ENCODE peak calls at places on chromosomes 4 and X, in four cellular contexts. V is SJCRH30, Y is WERI-Rb-1, P is astrocyte. X is an unnamed sample.

GRCh38 chrX:43589735-43590515 is 66.2 kb upstream of the MAOA start:
- DNase-seq in V (no peak), Y (no peak), P (no peak), X (no peak)

GRCh38 chr4:7828011-7828720 is 111.5 kb downstream of the AFAP1 start:
- DNase-seq in V (peak), Y (no peak), P (peak), X (peak)

GRCh38 chr4:112130903-112131302 is 14.4 kb upstream of the FAM241A start:
- DNase-seq in V (no peak), Y (no peak), P (peak), X (no peak)

GRCh38 chrX:96909291-96909690 is 25.6 kb downstream of the RPA4 start:
- DNase-seq in V (no peak), Y (no peak), P (peak), X (no peak)

GRCh38 chrX:56798866-56799864 is 70.1 kb downstream of the NBDY start:
- DNase-seq in V (no peak), Y (peak), P (no peak), X (peak)

GRCh38 chr4:21655100-21655499 is 293.5 kb downstream of the KCNIP4 start:
- DNase-seq in V (no peak), Y (peak), P (no peak), X (no peak)

GRCh38 chr4:16785800-16786527 is 112.5 kb downstream of the LDB2 start:
- DNase-seq in V (no peak), Y (peak), P (peak), X (no peak)

GRCh38 chrX:107483976-107484726 is 34.7 kb downstream of the FRMPD3 start:
- DNase-seq in V (peak), Y (peak), P (peak), X (peak)

GRCh38 chr4:104491396-104491821 is 3.3 kb downstream of the CXXC4 start:
- DNase-seq in V (peak), Y (peak), P (peak), X (peak)

GRCh38 chr4:115119804-115120352 is 6.5 kb upstream of the NDST4 start:
- DNase-seq in V (peak), Y (no peak), P (no peak), X (no peak)

GRCh38 chrX:93695981-93696380 is 22.0 kb downstream of the FAM133A start:
- DNase-seq in V (no peak), Y (no peak), P (no peak), X (no peak)

GRCh38 chrX:19613645-19614323 is 98.5 kb upstream of the MAP3K15 start:
- DNase-seq in V (no peak), Y (no peak), P (no peak), X (no peak)

GRCh38 chr4:127782025-127782274 is 172 bp upstream of the HSPA4L start:
- DNase-seq in V (peak), Y (peak), P (peak), X (peak)

GRCh38 chr4:169014581-169014980 is 4.5 kb upstream of the CBR4 start:
- DNase-seq in V (no peak), Y (no peak), P (no peak), X (no peak)

GRCh38 chr4:124135409-124135813 is 577.1 kb downstream of the ANKRD50 start:
- DNase-seq in V (peak), Y (no peak), P (peak), X (no peak)

GRCh38 chr4:124133753-124134152 is 578.8 kb downstream of the ANKRD50 start:
- DNase-seq in V (no peak), Y (no peak), P (no peak), X (no peak)

DNA sequence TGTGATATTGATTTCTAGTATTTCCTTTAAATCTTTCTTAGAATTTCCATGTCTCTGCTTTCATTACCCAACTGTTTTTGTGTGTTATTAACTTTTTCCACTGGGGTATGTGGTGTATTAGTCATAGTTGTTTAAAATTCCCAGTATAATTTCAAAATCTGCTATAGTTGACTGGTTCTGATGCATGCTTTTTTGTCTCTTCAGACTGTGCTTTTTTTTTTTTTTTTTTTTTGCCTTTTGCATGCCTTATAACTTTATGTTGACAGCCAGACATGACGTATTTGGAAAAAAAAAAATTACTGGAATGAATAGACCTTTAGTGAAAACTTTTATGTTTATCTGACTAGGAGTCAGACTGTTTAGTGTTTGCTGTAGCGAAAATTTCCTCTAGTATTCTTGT is 580.4 kb downstream of the ANKRD50 start:
- DNase-seq in V (no peak), Y (no peak), P (peak), X (no peak)
- H3K27ac ChIP-seq in V (no peak), Y (no peak), P (no peak), X (no peak)

DNA sequence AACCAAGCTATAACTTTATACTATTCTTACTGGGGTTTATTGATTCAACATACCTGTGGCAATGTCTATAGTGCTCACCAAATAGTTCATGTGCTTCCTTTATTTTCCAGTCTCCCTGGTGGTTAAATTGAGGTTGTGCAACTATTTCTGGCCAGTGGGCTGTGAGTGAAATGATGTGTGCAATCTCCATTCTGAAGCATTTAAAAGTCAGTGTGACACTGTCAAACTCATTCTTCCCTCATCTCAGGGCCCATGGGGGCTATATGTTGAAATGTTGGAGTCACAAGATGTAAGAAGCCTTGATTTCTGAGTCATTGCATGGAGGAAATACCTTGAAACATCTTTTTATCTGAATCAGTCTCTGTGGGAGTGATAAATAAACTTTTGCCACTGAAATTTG is 414.3 kb upstream of the RPS6KA3 start:
- DNase-seq in V (no peak), Y (no peak), P (no peak), X (no peak)
- H3K27ac ChIP-seq in V (no peak), Y (no peak), P (no peak), X (no peak)

GRCh38 chrX:134324359-134324758 is 87.4 kb downstream of the CCDC160 start:
- DNase-seq in V (no peak), Y (no peak), P (no peak), X (no peak)
- H3K27ac ChIP-seq in V (no peak), Y (no peak), P (no peak), X (no peak)

DNA sequence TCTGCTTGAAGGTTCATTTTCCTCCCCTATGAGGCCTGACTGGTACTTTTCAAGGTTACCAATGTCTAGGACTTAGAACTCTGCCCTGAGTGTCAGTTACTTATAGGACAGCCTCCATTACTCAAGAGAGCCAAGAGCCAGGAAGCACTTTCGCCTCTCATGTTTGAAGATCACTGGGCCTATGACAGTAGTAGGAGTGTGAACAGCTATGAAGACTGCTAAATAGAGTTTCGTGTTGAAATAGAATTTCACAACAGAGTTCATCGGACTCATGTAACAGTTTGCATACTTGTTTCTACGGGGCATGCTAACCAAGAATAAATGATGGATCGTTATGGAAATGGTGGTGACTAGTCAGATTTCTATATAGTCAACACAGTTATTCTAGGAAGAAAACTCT is 97.8 kb upstream of the GPC4 start:
- DNase-seq in V (no peak), Y (no peak), P (no peak), X (no peak)
- H3K27ac ChIP-seq in V (no peak), Y (no peak), P (no peak), X (no peak)

GRCh38 chr4:108013955-108014354 is 24.3 kb downstream of the HADH start:
- DNase-seq in V (no peak), Y (no peak), P (no peak), X (no peak)

GRCh38 chr4:108018884-108019187 is 29.1 kb downstream of the HADH start:
- DNase-seq in V (no peak), Y (no peak), P (no peak), X (no peak)

GRCh38 chr4:108013332-108013731 is 23.6 kb downstream of the HADH start:
- DNase-seq in V (no peak), Y (no peak), P (no peak), X (no peak)

DNA sequence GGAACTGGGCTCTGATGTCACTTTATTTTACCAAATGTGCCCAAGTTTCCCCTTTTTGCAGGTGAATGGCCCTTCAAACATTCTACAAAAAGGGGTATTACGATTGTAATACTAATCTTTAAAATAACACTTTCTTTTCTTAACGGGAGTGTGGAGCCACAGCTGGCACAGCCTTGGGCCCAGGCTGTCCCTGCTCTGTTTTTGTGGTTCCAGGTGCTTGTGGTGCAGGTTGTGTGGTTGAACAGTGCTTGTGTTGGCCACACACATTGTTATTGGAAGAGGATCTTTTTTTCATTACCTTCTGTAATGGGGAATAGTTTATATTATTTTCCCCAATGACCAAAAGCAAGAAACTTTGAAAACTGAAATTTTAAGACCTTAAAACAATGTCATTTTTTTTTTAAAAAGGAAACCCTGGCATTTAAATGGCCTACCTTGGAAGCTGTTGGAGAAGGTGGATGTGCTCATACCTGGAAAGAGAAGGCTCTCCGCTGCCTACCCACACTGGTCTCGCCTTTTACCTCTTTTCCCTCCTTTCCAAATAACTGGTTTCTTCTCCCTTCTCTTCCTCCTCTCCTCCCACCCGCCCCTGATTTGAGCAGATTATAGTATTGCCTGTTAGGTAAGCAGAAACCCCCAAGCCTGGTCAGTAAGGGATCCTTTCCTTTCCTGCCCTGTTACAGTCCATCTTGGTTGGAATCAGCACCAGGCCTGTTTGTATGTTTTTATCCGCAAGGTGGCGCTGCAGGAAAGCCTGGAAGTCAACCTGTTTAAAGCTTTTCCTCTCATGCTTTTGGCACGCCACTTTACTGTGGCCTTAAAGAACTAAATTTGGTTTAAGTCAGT is 28.6 kb downstream of the HADH start:
- DNase-seq in V (peak), Y (peak), P (peak), X (peak)
- H3K27ac ChIP-seq in V (no peak), Y (peak), P (no peak), X (no peak)

GRCh38 chrX:45508459-45508858 is 307.8 kb upstream of the DIPK2B start:
- DNase-seq in V (no peak), Y (no peak), P (peak), X (no peak)

GRCh38 chrX:45502396-45502795 is 301.7 kb upstream of the DIPK2B start:
- DNase-seq in V (no peak), Y (no peak), P (no peak), X (no peak)

GRCh38 chrX:45505214-45505613 is 304.5 kb upstream of the DIPK2B start:
- DNase-seq in V (peak), Y (no peak), P (peak), X (no peak)

GRCh38 chrX:45506149-45506768 is 305.6 kb upstream of the DIPK2B start:
- DNase-seq in V (no peak), Y (no peak), P (no peak), X (no peak)
- H3K27ac ChIP-seq in V (no peak), Y (no peak), P (peak), X (no peak)

DNA sequence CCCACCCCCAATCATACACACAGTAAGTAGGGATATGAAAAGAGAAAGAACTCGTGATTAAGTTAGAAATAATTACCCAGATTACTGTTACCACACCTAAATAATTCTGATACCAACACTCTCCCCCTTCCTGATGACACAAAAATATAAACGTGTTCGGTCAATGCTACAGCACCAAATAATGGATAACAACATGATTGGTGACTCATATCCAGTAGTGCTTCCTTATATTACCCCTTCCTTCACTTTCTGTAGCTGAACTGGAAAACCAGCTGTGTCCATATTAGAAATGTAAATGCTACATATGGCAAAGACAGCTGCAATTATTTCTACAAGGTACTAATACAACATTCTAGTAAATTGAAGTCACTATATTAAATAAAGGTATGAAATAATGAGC is 20.8 kb downstream of the EIF4E start:
- DNase-seq in V (no peak), Y (no peak), P (no peak), X (no peak)
- H3K27ac ChIP-seq in V (no peak), Y (no peak), P (no peak), X (no peak)

GRCh38 chr4:31365006-31365690 is 645.0 kb downstream of the PCDH7 start:
- DNase-seq in V (no peak), Y (no peak), P (peak), X (no peak)
- H3K27ac ChIP-seq in V (no peak), Y (no peak), P (no peak), X (no peak)

GRCh38 chr4:186149872-186150271 is 41.5 kb upstream of the CYP4V2 start:
- DNase-seq in V (no peak), Y (peak), P (no peak), X (no peak)
- H3K27ac ChIP-seq in V (no peak), Y (no peak), P (no peak), X (no peak)

X was measured in dorsolateral prefrontal cortex.